ENCODE peak calls at places on chromosomes 4 and X, in four cellular contexts. Y is MM.1S; X is OCI-LY7; O is CD4-positive, CD25-positive, alpha-beta regulatory T cell. M is an unnamed sample.
A peak's percentile ranks its signal among the peaks of the same experiment; 100 is the strongest.

GRCh38 chr4:164997324-164997723 is 19.9 kb upstream of the TRIM61 start:
- DNase-seq in Y (peak; percentile 16), O (no peak), X (peak; percentile 20), M (peak; percentile 40)

GRCh38 chr4:124018383-124019317 is 622.1 kb downstream of the SPRY1 start:
- DNase-seq in X (peak; percentile 87), Y (peak; percentile 84), O (no peak), M (no peak)

GRCh38 chr4:122218762-122219161 is 66.6 kb downstream of the BLTP1 start:
- DNase-seq in O (no peak), X (peak; percentile 2), Y (no peak), M (peak; percentile 6)

GRCh38 chr4:89737888-89738287 is 99.1 kb downstream of the SNCA start:
- DNase-seq in Y (no peak), O (no peak), X (no peak), M (peak; percentile 63)

GRCh38 chr4:165635261-165635838 is 237.7 kb upstream of the TLL1 start:
- DNase-seq in O (no peak), Y (peak; percentile 23), X (no peak), M (peak; percentile 32)

GRCh38 chr4:82431026-82431745 is 796 bp downstream of the ENOPH1 start:
- DNase-seq in Y (peak; percentile 70), O (peak; percentile 33), X (peak; percentile 69), M (peak; percentile 58)

GRCh38 chr4:8754634-8755589 is 116.7 kb downstream of the HMX1 start:
- DNase-seq in O (no peak), X (no peak), Y (no peak), M (no peak)

GRCh38 chr4:124199755-124200154 is 512.8 kb downstream of the ANKRD50 start:
- DNase-seq in Y (no peak), O (no peak), X (no peak), M (peak; percentile 42)

GRCh38 chr4:61924131-61924530 is 724.0 kb downstream of the ADGRL3 start:
- DNase-seq in Y (no peak), X (no peak), O (no peak), M (no peak)

GRCh38 chr4:34953145-34953799 is 1291.0 kb downstream of the ARAP2 start:
- DNase-seq in X (no peak), Y (no peak), O (no peak), M (peak; percentile 9)

GRCh38 chr4:16942491-16942890 is 44.0 kb upstream of the LDB2 start:
- DNase-seq in O (no peak), Y (no peak), X (no peak), M (no peak)

GRCh38 chrX:118973389-118974087 is 880 bp upstream of the LONRF3 start:
- DNase-seq in O (no peak), X (no peak), Y (no peak), M (no peak)

GRCh38 chrX:103918584-103919335 is 43.7 kb upstream of the TMSB15B start:
- DNase-seq in O (peak; percentile 43), X (peak; percentile 75), Y (peak; percentile 56), M (peak; percentile 53)

GRCh38 chrX:103913356-103914020 is 48.9 kb upstream of the TMSB15B start:
- DNase-seq in O (no peak), X (no peak), Y (no peak), M (no peak)

GRCh38 chrX:103919336-103919682 is 43.1 kb upstream of the TMSB15B start:
- DNase-seq in X (peak; percentile 73), Y (peak; percentile 68), O (peak; percentile 3), M (peak; percentile 23)

DNA sequence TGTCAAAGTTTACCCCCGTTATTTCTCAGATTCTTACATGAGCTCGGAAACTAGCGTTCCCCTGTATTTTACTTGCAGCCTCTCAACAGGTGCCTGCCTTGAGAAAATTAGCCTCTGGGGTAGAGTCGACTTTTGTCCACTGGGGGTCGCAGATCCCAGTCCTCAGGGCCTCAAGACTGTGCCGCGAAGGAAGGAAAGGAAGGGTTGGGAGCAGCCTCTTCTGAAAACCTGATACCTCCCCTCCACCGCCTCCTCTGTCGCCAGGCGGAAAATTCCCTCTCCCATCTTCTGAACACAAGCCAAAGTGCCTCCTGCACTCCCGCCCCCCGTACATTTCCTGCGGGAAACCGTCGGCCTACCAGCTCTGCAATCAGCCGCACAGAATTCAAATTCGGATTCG is 44.4 kb upstream of the TMSB15B start:
- DNase-seq in X (peak; percentile 72), Y (peak; percentile 67), O (peak; percentile 19), M (peak; percentile 41)
- H3K4me3 ChIP-seq in X (peak overlapping the region; percentile 78), Y (peak overlapping the region; percentile 66), O (peak overlapping the region; percentile 65), M (peak overlapping the region; percentile 48)

DNA sequence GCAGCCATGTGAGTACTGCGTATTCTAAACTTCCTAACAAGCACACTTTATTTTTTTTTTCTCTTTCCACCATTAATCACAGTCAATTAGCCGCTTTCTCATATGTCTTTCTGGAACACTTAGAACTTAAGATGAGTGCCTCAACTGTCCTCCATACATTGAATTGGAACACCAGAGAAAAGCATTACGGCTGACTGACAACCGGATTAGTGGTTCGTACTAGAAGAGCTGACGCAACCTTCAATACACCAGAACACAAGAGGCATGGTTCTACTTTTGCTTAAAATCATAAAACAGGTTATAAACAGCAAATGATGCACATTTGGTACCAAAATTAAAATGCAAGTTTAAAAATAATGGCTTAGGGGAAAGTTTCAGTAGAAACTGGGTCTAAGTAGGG is 3.3 kb downstream of the TMEM47 start:
- DNase-seq in Y (no peak), X (no peak), O (no peak), M (no peak)
- H3K4me3 ChIP-seq in Y (no peak overlapping the region), X (no peak overlapping the region), O (no peak overlapping the region), M (no peak overlapping the region)

DNA sequence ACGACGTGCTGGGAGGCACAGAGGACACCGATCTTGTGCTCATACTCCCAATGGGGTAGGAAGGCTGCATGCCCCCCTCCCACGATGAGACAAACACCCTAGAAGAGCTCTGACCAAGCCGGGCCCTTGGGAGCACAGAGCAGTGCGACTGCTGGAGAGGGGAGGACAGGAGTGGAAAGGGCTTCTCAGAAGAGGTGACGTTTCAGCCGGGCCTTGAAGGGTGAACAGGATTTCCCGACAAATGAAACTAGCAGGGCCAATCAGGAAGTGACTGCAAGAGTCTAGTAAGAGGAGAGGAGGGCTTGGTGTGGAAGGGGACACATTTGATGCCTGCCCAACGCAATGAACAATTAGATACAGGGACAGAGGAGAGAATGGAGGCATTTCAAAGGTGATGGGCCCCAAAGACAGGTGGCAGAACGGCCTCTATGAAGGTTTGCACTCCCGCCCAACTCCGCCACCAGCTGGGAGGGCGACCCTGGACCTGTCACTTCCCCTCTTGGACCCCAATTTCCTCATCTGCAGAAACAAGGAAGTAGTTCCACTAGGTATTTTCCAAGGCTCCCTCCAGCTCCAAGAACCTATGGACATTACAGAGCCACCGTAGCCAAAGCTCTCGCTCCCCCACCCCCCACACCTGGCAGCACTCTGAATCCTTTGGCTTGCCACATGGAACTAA is 3.9 kb downstream of the HCFC1 start:
- DNase-seq in X (no peak), Y (no peak), O (no peak), M (no peak)
- H3K4me3 ChIP-seq in X (peak overlapping the region; percentile 78), Y (peak overlapping the region; percentile 94), O (peak overlapping the region; percentile 73), M (no peak overlapping the region)

GRCh38 chr4:139452000-139452399 is 1.9 kb upstream of the RAB33B start:
- DNase-seq in O (no peak), Y (no peak), X (no peak), M (no peak)
- H3K4me3 ChIP-seq in O (no peak overlapping the region), Y (peak overlapping the region; percentile 98), X (peak overlapping the region; percentile 82), M (peak overlapping the region; percentile 83)